ENCODE peak calls at places on chromosomes 2 and 18, in five cellular contexts. H, T, F, O and G are unnamed samples.

GRCh38 chr2:171789956-171790355 is 102.7 kb downstream of the DYNC1I2 start:
- DNase-seq in F (no peak), H (no peak), O (no peak), T (no peak), G (no peak)

GRCh38 chr2:206443735-206444527 is 599 bp downstream of the ADAM23 start:
- DNase-seq in T (peak; percentile 22), H (peak; percentile 4), O (no peak), F (peak; percentile 74), G (peak; percentile 51)

GRCh38 chr18:23964282-23965238 is 50.0 kb upstream of the TTC39C start:
- DNase-seq in H (no peak), T (no peak), O (peak; percentile 42), F (no peak), G (no peak)

GRCh38 chr2:6644261-6644660 is 221.4 kb downstream of the CMPK2 start:
- DNase-seq in O (no peak), F (no peak), H (no peak), T (peak; percentile 28), G (no peak)

GRCh38 chr18:35322486-35323258 is 21.5 kb downstream of the ZNF24 start:
- DNase-seq in F (no peak), T (no peak), H (no peak), O (no peak), G (no peak)

GRCh38 chr18:52060612-52061259 is 279.3 kb upstream of the DCC start:
- DNase-seq in T (no peak), F (no peak), H (no peak), O (no peak), G (peak; percentile 41)

GRCh38 chr18:60753753-60754152 is 381.2 kb upstream of the MC4R start:
- DNase-seq in O (no peak), H (no peak), T (no peak), F (no peak), G (no peak)

GRCh38 chr18:65955747-65956146 is 204.9 kb downstream of the CDH7 start:
- DNase-seq in T (no peak), O (no peak), F (no peak), H (no peak), G (no peak)

GRCh38 chr2:201532686-201533304 is 81.3 kb downstream of the STRADB start:
- DNase-seq in H (peak; percentile 79), O (no peak), T (peak; percentile 93), F (no peak), G (no peak)

GRCh38 chr2:118848381-118849225 is 1.2 kb upstream of the EN1 start:
- DNase-seq in H (no peak), T (no peak), F (no peak), O (no peak), G (peak; percentile 70)

GRCh38 chr2:240933048-240933965 is 27.2 kb downstream of the CROCC2 start:
- DNase-seq in O (no peak), H (no peak), F (peak; percentile 67), T (no peak), G (peak; percentile 25)

GRCh38 chr18:58313491-58314032 is 269.5 kb downstream of the NEDD4L start:
- DNase-seq in O (no peak), F (no peak), H (no peak), T (no peak), G (no peak)

GRCh38 chr2:197813093-197813787 is 8.8 kb downstream of the PLCL1 start:
- DNase-seq in H (no peak), F (no peak), T (peak; percentile 52), O (no peak), G (peak; percentile 28)

GRCh38 chr2:218570850-218571249 is 2.2 kb downstream of the CNOT9 start:
- DNase-seq in O (no peak), F (no peak), H (no peak), T (peak; percentile 66), G (no peak)

GRCh38 chr2:230575640-230576324 is 136.9 kb upstream of the CAB39 start:
- DNase-seq in O (no peak), T (no peak), F (no peak), H (no peak), G (peak; percentile 30)

GRCh38 chr2:179592167-179592936 is 269.1 kb downstream of the ZNF385B start:
- DNase-seq in T (peak; percentile 90), F (no peak), H (no peak), O (no peak), G (no peak)

GRCh38 chr2:27627963-27628766 is 647 bp downstream of the CCDC121 start:
- DNase-seq in H (peak; percentile 57), T (peak; percentile 96), O (no peak), F (no peak), G (no peak)

GRCh38 chr2:196242131-196242620 is 70.8 kb upstream of the STK17B start:
- DNase-seq in H (no peak), T (peak; percentile 71), O (no peak), F (no peak), G (no peak)

GRCh38 chr2:136235451-136236418 is 117.8 kb upstream of the CXCR4 start:
- DNase-seq in T (peak; percentile 3), O (no peak), F (no peak), H (no peak), G (no peak)

GRCh38 chr2:238202326-238203103 is 980 bp downstream of the ILKAP start:
- DNase-seq in F (no peak), O (no peak), H (peak; percentile 6), T (peak; percentile 18), G (no peak)